ENCODE peak calls at places on chromosomes 16 and 17, in four cellular contexts. One of them, this sample, is unnamed.

GRCh38 chr16:47142469-47143328 is 1.0 kb downstream of the NETO2 start:
- DNase-seq in lower leg skin: no peak
- DNase-seq in IMR-90: peak; percentile 44
- DNase-seq in upper lobe of left lung: peak; percentile 29
- DNase-seq in this sample: no peak

GRCh38 chr16:19749571-19750080 is 31.6 kb downstream of the IQCK start:
- DNase-seq in lower leg skin: no peak
- DNase-seq in IMR-90: no peak
- DNase-seq in upper lobe of left lung: no peak
- DNase-seq in this sample: no peak

GRCh38 chr17:38888842-38889241 is 19.0 kb downstream of the LASP1 start:
- DNase-seq in lower leg skin: no peak
- DNase-seq in IMR-90: no peak
- DNase-seq in upper lobe of left lung: no peak
- DNase-seq in this sample: no peak

GRCh38 chr16:87380875-87381274 is 2.7 kb downstream of the FBXO31 start:
- DNase-seq in lower leg skin: no peak
- DNase-seq in IMR-90: peak; percentile 61
- DNase-seq in upper lobe of left lung: no peak
- DNase-seq in this sample: no peak

GRCh38 chr17:47844814-47845453 is 3.9 kb upstream of the SCRN2 start:
- DNase-seq in lower leg skin: no peak
- DNase-seq in IMR-90: peak; percentile 18
- DNase-seq in upper lobe of left lung: no peak
- DNase-seq in this sample: no peak

GRCh38 chr17:1492249-1493206 is at the start of gene MYO1C:
- DNase-seq in lower leg skin: no peak
- DNase-seq in IMR-90: no peak
- DNase-seq in upper lobe of left lung: no peak
- DNase-seq in this sample: no peak

GRCh38 chr17:74529243-74529642 is 2.0 kb downstream of the CD300LB start:
- DNase-seq in lower leg skin: no peak
- DNase-seq in IMR-90: no peak
- DNase-seq in upper lobe of left lung: peak; percentile 11
- DNase-seq in this sample: no peak

GRCh38 chr17:31525801-31526549 is 134.5 kb downstream of the RAB11FIP4 start:
- DNase-seq in lower leg skin: no peak
- DNase-seq in IMR-90: no peak
- DNase-seq in upper lobe of left lung: no peak
- DNase-seq in this sample: no peak

GRCh38 chr17:57342141-57342540 is 85.8 kb downstream of the MSI2 start:
- DNase-seq in lower leg skin: no peak
- DNase-seq in IMR-90: no peak
- DNase-seq in upper lobe of left lung: no peak
- DNase-seq in this sample: no peak

GRCh38 chr17:78412403-78412802 is 34.0 kb downstream of the PGS1 start:
- DNase-seq in lower leg skin: no peak
- DNase-seq in IMR-90: peak; percentile 36
- DNase-seq in upper lobe of left lung: peak; percentile 64
- DNase-seq in this sample: no peak

DNA sequence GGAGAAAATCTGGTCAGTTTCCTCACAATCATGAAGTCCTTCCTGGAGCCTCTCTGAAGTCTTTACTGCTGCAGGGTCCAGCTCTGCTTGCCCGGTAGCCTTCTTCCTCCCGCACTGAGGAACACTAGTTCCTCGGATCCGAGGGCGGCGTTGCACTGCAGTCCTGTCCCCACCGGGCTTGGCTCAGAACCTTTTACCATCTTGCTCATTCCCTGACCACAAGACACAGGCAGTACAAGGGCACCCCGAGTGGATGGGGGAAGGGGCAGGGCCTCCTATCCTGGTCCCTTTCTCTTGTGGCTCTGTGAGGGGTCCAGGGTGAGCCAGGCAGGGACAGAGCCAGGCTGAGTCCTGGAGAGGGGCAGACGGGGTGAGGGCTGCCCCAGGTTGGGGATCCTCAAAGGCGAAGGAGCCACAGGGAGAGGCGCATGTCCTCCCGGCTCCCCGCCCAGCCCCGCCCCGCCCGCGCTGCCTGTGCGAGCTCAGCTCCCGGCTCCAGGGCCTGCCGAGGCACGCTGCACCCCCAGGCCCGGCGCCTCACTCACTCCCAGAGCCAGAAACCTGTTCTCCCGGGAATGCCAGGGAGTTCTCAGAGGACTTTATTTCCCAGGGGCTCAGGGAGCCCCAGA is 1.5 kb downstream of the FOXN1 start:
- DNase-seq in lower leg skin: no peak
- DNase-seq in IMR-90: no peak
- DNase-seq in upper lobe of left lung: no peak
- DNase-seq in this sample: no peak
- TF ChIP-seq POLR2A in lower leg skin: no peak
- TF ChIP-seq POLR2A in IMR-90: no peak
- TF ChIP-seq POLR2A in upper lobe of left lung: no peak
- TF ChIP-seq POLR2A in this sample: peak; percentile 15

GRCh38 chr17:63927464-63928171 is 4.5 kb downstream of the CD79B start:
- DNase-seq in lower leg skin: no peak
- DNase-seq in IMR-90: no peak
- DNase-seq in upper lobe of left lung: no peak
- DNase-seq in this sample: no peak
- TF ChIP-seq POLR2A in lower leg skin: no peak
- TF ChIP-seq POLR2A in IMR-90: no peak
- TF ChIP-seq POLR2A in upper lobe of left lung: no peak
- TF ChIP-seq POLR2A in this sample: no peak

GRCh38 chr17:36919407-36919968 is 17.8 kb upstream of the LHX1 start:
- DNase-seq in lower leg skin: no peak
- DNase-seq in IMR-90: no peak
- DNase-seq in upper lobe of left lung: no peak
- DNase-seq in this sample: no peak

GRCh38 chr17:36923814-36924221 is 13.5 kb upstream of the LHX1 start:
- DNase-seq in lower leg skin: no peak
- DNase-seq in IMR-90: no peak
- DNase-seq in upper lobe of left lung: no peak
- DNase-seq in this sample: no peak

GRCh38 chr17:36920032-36921000 is 17.0 kb upstream of the LHX1 start:
- DNase-seq in lower leg skin: no peak
- DNase-seq in IMR-90: peak; percentile 46
- DNase-seq in upper lobe of left lung: no peak
- DNase-seq in this sample: no peak

GRCh38 chr17:36922175-36922574 is 15.1 kb upstream of the LHX1 start:
- DNase-seq in lower leg skin: no peak
- DNase-seq in IMR-90: no peak
- DNase-seq in upper lobe of left lung: no peak
- DNase-seq in this sample: no peak

GRCh38 chr17:36921131-36921851 is 16.0 kb upstream of the LHX1 start:
- DNase-seq in lower leg skin: no peak
- DNase-seq in IMR-90: peak; percentile 61
- DNase-seq in upper lobe of left lung: no peak
- DNase-seq in this sample: no peak
- TF ChIP-seq POLR2A in lower leg skin: no peak
- TF ChIP-seq POLR2A in IMR-90: no peak
- TF ChIP-seq POLR2A in upper lobe of left lung: no peak
- TF ChIP-seq POLR2A in this sample: no peak

DNA sequence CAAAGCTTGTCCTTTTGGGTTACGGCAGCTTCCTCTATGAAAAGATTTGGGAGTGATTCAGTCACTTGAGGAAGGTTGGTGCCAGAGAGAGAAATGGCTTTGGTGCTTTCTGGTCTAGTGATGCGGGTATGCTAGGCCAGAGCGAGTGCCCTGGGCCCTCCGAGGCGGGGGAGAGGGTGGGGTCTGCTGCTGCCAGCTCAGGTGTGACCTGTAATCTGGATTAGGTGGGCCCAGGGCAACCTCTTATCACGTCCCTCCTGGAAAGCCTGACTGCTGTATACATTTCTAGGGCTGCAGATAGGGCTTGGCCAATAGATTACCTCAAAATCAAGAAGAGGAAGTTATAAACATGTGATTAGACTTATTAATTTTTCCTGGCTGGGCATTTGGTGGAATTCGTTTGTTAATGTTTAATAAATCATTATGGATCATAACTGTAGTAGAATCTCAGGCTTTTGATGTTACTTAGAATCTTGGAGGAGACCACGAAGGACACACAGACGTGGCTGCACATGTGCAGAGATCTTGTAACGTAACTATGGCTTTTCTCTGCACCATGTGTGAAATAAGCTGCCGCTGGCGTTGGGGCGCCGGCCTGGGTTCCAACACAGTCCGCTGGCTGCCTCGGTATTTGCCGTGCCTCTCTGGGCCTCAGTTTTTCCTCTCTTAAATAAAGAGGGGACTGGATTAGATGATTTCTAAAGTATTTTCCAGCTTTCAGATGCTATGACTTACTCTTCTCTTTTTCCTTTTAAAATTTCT is 1.2 kb downstream of the IRF8 start:
- DNase-seq in lower leg skin: no peak
- DNase-seq in IMR-90: no peak
- DNase-seq in upper lobe of left lung: no peak
- DNase-seq in this sample: no peak
- TF ChIP-seq POLR2A in lower leg skin: no peak
- TF ChIP-seq POLR2A in IMR-90: no peak
- TF ChIP-seq POLR2A in upper lobe of left lung: no peak
- TF ChIP-seq POLR2A in this sample: no peak

GRCh38 chr17:82729479-82730260 is 5.7 kb upstream of the FN3K start:
- DNase-seq in lower leg skin: no peak
- DNase-seq in IMR-90: no peak
- DNase-seq in upper lobe of left lung: no peak
- DNase-seq in this sample: no peak

GRCh38 chr17:82736511-82737185 is 1.2 kb downstream of the FN3K start:
- DNase-seq in lower leg skin: no peak
- DNase-seq in IMR-90: no peak
- DNase-seq in upper lobe of left lung: no peak
- DNase-seq in this sample: no peak

GRCh38 chr17:82732118-82732743 is 3.2 kb upstream of the FN3K start:
- DNase-seq in lower leg skin: no peak
- DNase-seq in IMR-90: no peak
- DNase-seq in upper lobe of left lung: no peak
- DNase-seq in this sample: no peak

GRCh38 chr17:82737981-82738877 is 2.8 kb downstream of the FN3K start:
- DNase-seq in lower leg skin: no peak
- DNase-seq in IMR-90: peak; percentile 27
- DNase-seq in upper lobe of left lung: peak; percentile 79
- DNase-seq in this sample: no peak

GRCh38 chr17:82734987-82735866 is at the start of gene FN3K:
- DNase-seq in lower leg skin: no peak
- DNase-seq in IMR-90: peak; percentile 85
- DNase-seq in upper lobe of left lung: peak; percentile 58
- DNase-seq in this sample: no peak
- TF ChIP-seq POLR2A in lower leg skin: no peak
- TF ChIP-seq POLR2A in IMR-90: peak; percentile 63
- TF ChIP-seq POLR2A in upper lobe of left lung: no peak
- TF ChIP-seq POLR2A in this sample: no peak

GRCh38 chr17:28745777-28746473 is 2.1 kb downstream of the TRAF4 start:
- DNase-seq in lower leg skin: no peak
- DNase-seq in IMR-90: no peak
- DNase-seq in upper lobe of left lung: peak; percentile 73
- DNase-seq in this sample: no peak
- TF ChIP-seq POLR2A in lower leg skin: no peak
- TF ChIP-seq POLR2A in IMR-90: peak; percentile 0
- TF ChIP-seq POLR2A in upper lobe of left lung: no peak
- TF ChIP-seq POLR2A in this sample: no peak

DNA sequence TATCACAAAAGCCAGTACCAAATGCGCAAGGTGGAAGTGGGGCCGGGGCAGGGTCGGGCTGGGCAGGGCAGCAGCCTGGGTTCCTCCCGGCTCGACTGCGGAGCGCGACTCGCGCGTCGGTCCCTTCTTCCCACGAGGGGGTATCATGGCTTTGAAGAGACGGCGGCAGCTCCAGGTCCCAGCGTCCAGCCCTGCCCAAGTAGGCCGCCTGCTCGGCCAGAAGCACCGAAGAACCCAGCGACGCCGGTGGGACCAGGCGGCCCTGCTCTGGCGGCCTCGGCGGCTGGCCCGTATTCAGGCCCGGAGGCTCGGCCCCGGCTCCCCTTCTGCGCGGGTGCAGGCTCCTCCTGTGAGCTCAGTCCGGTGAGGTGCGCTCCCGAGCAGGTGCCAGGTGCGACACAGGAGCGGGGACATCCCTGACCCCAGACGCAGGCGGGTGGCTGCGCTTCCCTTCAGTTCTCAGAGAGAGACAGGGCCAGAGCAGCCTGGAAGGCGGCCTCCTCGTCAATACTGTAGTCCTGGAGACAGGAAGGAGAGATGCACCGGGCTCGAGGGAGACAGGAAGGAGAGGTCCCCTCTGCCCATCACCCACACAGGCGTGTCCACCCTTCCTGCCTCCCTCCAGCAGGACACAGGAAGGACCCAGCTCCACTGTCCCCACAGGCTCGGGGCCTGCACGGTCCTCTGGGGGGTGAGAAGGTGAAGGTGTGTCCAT is 8.9 kb downstream of the RNF166 start:
- DNase-seq in lower leg skin: no peak
- DNase-seq in IMR-90: no peak
- DNase-seq in upper lobe of left lung: no peak
- DNase-seq in this sample: no peak
- TF ChIP-seq POLR2A in lower leg skin: no peak
- TF ChIP-seq POLR2A in IMR-90: no peak
- TF ChIP-seq POLR2A in upper lobe of left lung: no peak
- TF ChIP-seq POLR2A in this sample: no peak

This sample was measured in esophagus squamous epithelium.